ENCODE peak calls at places on chromosomes 13 and 19, in seven cellular contexts. One of them, this sample, is unnamed.

GRCh38 chr13:93411281-93411680 is 184.7 kb downstream of the GPC6 start:
- DNase-seq in neuronal stem cell: no peak
- DNase-seq in A549: no peak
- DNase-seq in breast epithelium: no peak
- DNase-seq in H1: no peak
- DNase-seq in dorsolateral prefrontal cortex: no peak
- DNase-seq in heart right ventricle: no peak
- DNase-seq in this sample: no peak

GRCh38 chr19:50568321-50569022 is at the start of gene LRRC4B:
- DNase-seq in neuronal stem cell: no peak
- DNase-seq in A549: no peak
- DNase-seq in breast epithelium: no peak
- DNase-seq in H1: peak; percentile 77
- DNase-seq in dorsolateral prefrontal cortex: peak; percentile 68
- DNase-seq in heart right ventricle: no peak
- DNase-seq in this sample: no peak

GRCh38 chr13:33761744-33762143 is 56.2 kb upstream of the RFC3 start:
- DNase-seq in neuronal stem cell: no peak
- DNase-seq in A549: peak; percentile 26
- DNase-seq in breast epithelium: no peak
- DNase-seq in H1: no peak
- DNase-seq in dorsolateral prefrontal cortex: no peak
- DNase-seq in heart right ventricle: no peak
- DNase-seq in this sample: no peak

GRCh38 chr13:113883921-113884804 is 20.3 kb upstream of the GAS6 start:
- DNase-seq in neuronal stem cell: no peak
- DNase-seq in A549: no peak
- DNase-seq in breast epithelium: no peak
- DNase-seq in H1: no peak
- DNase-seq in dorsolateral prefrontal cortex: no peak
- DNase-seq in heart right ventricle: no peak
- DNase-seq in this sample: no peak

GRCh38 chr13:102236830-102237621 is 164.8 kb downstream of the FGF14 start:
- DNase-seq in neuronal stem cell: no peak
- DNase-seq in A549: no peak
- DNase-seq in breast epithelium: no peak
- DNase-seq in H1: no peak
- DNase-seq in dorsolateral prefrontal cortex: peak; percentile 5
- DNase-seq in heart right ventricle: no peak
- DNase-seq in this sample: no peak

GRCh38 chr13:50228527-50228926 is 213.3 kb downstream of the KCNRG start:
- DNase-seq in neuronal stem cell: no peak
- DNase-seq in A549: no peak
- DNase-seq in breast epithelium: no peak
- DNase-seq in H1: no peak
- DNase-seq in dorsolateral prefrontal cortex: no peak
- DNase-seq in heart right ventricle: no peak
- DNase-seq in this sample: no peak

GRCh38 chr19:58182577-58182988 is 278 bp upstream of the ZNF274 start:
- DNase-seq in neuronal stem cell: no peak
- DNase-seq in A549: no peak
- DNase-seq in breast epithelium: no peak
- DNase-seq in H1: no peak
- DNase-seq in dorsolateral prefrontal cortex: no peak
- DNase-seq in heart right ventricle: no peak
- DNase-seq in this sample: no peak

GRCh38 chr19:16019691-16020448 is 56.4 kb upstream of the TPM4 start:
- DNase-seq in neuronal stem cell: no peak
- DNase-seq in A549: no peak
- DNase-seq in breast epithelium: no peak
- DNase-seq in H1: no peak
- DNase-seq in dorsolateral prefrontal cortex: no peak
- DNase-seq in heart right ventricle: no peak
- DNase-seq in this sample: no peak

DNA sequence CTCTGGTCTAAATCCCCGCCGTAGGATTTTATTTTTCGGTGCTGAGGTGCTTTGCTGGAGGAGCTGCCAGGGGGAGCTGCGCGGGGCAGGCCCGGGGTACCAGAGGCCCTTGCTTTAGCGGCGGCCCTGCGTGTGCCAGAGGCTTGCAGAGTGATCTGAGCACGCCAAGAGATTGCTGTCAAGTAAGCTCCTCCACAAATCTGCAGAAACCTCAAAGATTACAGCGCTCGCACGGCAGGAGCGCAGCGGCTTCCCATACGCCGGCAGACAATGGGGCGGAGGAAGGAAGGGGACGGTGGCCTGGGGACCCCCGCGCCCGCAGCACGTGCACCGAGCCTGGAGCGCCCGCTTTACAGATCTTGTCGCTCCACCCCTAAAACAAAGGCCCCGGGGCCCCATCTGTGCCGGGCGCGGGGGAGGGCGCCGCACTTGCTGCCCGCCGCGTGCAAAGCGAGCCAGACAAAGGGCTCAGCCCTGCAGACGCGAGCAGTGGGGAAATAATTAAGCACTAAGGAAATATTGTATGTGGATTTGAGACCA is 9.1 kb upstream of the C19orf12 start:
- DNase-seq in neuronal stem cell: peak; percentile 30
- DNase-seq in A549: no peak
- DNase-seq in breast epithelium: no peak
- DNase-seq in H1: peak; percentile 73
- DNase-seq in dorsolateral prefrontal cortex: peak; percentile 22
- DNase-seq in heart right ventricle: no peak
- DNase-seq in this sample: no peak
- H3K4me3 ChIP-seq in neuronal stem cell: no peak overlapping the region
- H3K4me3 ChIP-seq in A549: no peak overlapping the region
- H3K4me3 ChIP-seq in breast epithelium: peak overlapping the region; percentile 45
- H3K4me3 ChIP-seq in H1: peak overlapping the region; percentile 21
- H3K4me3 ChIP-seq in dorsolateral prefrontal cortex: peak overlapping the region; percentile 68
- H3K4me3 ChIP-seq in heart right ventricle: peak overlapping the region; percentile 47
- H3K4me3 ChIP-seq in this sample: peak overlapping the region; percentile 19

DNA sequence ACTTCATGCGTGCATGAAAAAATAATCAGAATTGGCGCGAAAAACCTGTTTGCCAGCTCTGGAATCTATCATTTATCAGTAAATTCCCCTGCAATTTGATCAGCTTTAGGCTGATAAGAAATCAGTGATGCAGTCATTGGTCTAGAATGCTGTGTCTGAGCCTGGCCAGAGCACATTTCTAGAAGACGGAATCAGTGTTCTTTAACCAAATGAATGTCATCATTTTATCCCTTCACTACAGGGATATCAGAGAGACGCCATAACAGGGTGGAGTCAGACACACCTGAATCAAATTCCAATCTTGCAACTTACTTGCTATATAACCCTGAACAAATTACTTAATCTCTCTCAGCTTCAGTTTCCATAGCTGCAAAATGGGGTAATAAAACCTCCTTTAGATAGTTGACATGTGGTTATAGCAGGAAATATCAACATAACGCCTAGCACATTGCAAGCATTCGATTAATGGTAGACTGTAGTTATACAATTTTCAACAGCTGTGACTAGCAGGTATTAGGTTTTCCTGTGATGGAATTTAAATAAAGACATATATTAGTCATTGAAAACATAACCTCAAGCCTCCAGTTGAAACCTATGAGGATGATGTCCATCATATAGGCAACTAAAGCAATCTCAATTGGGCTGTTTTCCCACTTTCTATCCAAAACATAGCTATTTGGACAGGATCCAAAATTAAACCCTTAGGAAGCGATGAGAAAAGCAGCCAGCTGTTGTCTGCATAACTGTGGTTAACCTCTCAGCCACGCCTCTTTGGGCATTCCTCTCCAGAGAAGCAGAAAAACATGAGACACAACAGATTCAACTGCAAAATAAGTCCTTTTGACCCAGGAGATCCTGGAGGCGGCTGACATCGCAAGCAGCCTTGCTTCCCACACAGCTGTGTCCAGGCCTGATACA is 51.6 kb upstream of the UBL3 start:
- DNase-seq in neuronal stem cell: no peak
- DNase-seq in A549: peak; percentile 41
- DNase-seq in breast epithelium: no peak
- DNase-seq in H1: no peak
- DNase-seq in dorsolateral prefrontal cortex: no peak
- DNase-seq in heart right ventricle: no peak
- DNase-seq in this sample: no peak
- H3K4me3 ChIP-seq in neuronal stem cell: no peak overlapping the region
- H3K4me3 ChIP-seq in A549: no peak overlapping the region
- H3K4me3 ChIP-seq in breast epithelium: peak overlapping the region; percentile 11
- H3K4me3 ChIP-seq in H1: no peak overlapping the region
- H3K4me3 ChIP-seq in dorsolateral prefrontal cortex: peak overlapping the region; percentile 10
- H3K4me3 ChIP-seq in heart right ventricle: no peak overlapping the region
- H3K4me3 ChIP-seq in this sample: no peak overlapping the region

GRCh38 chr19:4969772-4970531 is 1.0 kb downstream of the KDM4B start:
- DNase-seq in neuronal stem cell: peak; percentile 21
- DNase-seq in A549: no peak
- DNase-seq in breast epithelium: no peak
- DNase-seq in H1: peak; percentile 65
- DNase-seq in dorsolateral prefrontal cortex: no peak
- DNase-seq in heart right ventricle: no peak
- DNase-seq in this sample: no peak

GRCh38 chr19:4968462-4969291 is at the start of gene KDM4B:
- DNase-seq in neuronal stem cell: peak; percentile 100
- DNase-seq in A549: peak; percentile 99
- DNase-seq in breast epithelium: peak; percentile 99
- DNase-seq in H1: peak; percentile 98
- DNase-seq in dorsolateral prefrontal cortex: peak; percentile 99
- DNase-seq in heart right ventricle: peak; percentile 99
- DNase-seq in this sample: peak; percentile 100

GRCh38 chr19:4969292-4969771 is 419 bp downstream of the KDM4B start:
- DNase-seq in neuronal stem cell: no peak
- DNase-seq in A549: no peak
- DNase-seq in breast epithelium: no peak
- DNase-seq in H1: no peak
- DNase-seq in dorsolateral prefrontal cortex: no peak
- DNase-seq in heart right ventricle: no peak
- DNase-seq in this sample: no peak

GRCh38 chr19:4966591-4966990 is 2.3 kb upstream of the KDM4B start:
- DNase-seq in neuronal stem cell: no peak
- DNase-seq in A549: no peak
- DNase-seq in breast epithelium: no peak
- DNase-seq in H1: no peak
- DNase-seq in dorsolateral prefrontal cortex: no peak
- DNase-seq in heart right ventricle: no peak
- DNase-seq in this sample: no peak

GRCh38 chr19:4967738-4968461 is 1.0 kb upstream of the KDM4B start:
- DNase-seq in neuronal stem cell: no peak
- DNase-seq in A549: no peak
- DNase-seq in breast epithelium: no peak
- DNase-seq in H1: no peak
- DNase-seq in dorsolateral prefrontal cortex: no peak
- DNase-seq in heart right ventricle: no peak
- DNase-seq in this sample: no peak
- H3K4me3 ChIP-seq in neuronal stem cell: peak overlapping the region; percentile 68
- H3K4me3 ChIP-seq in A549: peak overlapping the region; percentile 38
- H3K4me3 ChIP-seq in breast epithelium: peak overlapping the region; percentile 78
- H3K4me3 ChIP-seq in H1: peak overlapping the region; percentile 36
- H3K4me3 ChIP-seq in dorsolateral prefrontal cortex: peak overlapping the region; percentile 59
- H3K4me3 ChIP-seq in heart right ventricle: peak overlapping the region; percentile 47
- H3K4me3 ChIP-seq in this sample: peak overlapping the region; percentile 30

DNA sequence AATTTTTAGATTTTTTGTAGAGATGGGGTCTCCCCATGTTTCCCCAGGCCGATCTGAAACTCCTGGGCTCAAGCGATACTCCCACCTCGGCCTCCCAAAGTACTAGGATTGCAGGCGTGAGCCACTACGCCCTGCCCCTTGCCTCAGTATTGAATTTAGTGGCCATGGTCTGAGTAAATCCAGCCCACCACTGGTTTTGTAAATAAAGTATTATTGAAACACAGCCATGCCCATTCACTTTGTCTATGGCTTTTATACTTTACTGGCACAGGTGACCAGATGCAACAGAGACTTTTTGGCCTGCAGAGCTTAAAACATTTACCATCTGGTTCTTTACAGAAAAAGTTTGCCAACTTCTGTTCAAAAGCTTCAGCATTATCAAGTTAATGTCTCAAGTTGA is 143.8 kb downstream of the PTPRS start:
- DNase-seq in neuronal stem cell: no peak
- DNase-seq in A549: no peak
- DNase-seq in breast epithelium: no peak
- DNase-seq in H1: no peak
- DNase-seq in dorsolateral prefrontal cortex: no peak
- DNase-seq in heart right ventricle: no peak
- DNase-seq in this sample: no peak
- H3K4me3 ChIP-seq in neuronal stem cell: no peak overlapping the region
- H3K4me3 ChIP-seq in A549: no peak overlapping the region
- H3K4me3 ChIP-seq in breast epithelium: no peak overlapping the region
- H3K4me3 ChIP-seq in H1: no peak overlapping the region
- H3K4me3 ChIP-seq in dorsolateral prefrontal cortex: no peak overlapping the region
- H3K4me3 ChIP-seq in heart right ventricle: no peak overlapping the region
- H3K4me3 ChIP-seq in this sample: no peak overlapping the region

DNA sequence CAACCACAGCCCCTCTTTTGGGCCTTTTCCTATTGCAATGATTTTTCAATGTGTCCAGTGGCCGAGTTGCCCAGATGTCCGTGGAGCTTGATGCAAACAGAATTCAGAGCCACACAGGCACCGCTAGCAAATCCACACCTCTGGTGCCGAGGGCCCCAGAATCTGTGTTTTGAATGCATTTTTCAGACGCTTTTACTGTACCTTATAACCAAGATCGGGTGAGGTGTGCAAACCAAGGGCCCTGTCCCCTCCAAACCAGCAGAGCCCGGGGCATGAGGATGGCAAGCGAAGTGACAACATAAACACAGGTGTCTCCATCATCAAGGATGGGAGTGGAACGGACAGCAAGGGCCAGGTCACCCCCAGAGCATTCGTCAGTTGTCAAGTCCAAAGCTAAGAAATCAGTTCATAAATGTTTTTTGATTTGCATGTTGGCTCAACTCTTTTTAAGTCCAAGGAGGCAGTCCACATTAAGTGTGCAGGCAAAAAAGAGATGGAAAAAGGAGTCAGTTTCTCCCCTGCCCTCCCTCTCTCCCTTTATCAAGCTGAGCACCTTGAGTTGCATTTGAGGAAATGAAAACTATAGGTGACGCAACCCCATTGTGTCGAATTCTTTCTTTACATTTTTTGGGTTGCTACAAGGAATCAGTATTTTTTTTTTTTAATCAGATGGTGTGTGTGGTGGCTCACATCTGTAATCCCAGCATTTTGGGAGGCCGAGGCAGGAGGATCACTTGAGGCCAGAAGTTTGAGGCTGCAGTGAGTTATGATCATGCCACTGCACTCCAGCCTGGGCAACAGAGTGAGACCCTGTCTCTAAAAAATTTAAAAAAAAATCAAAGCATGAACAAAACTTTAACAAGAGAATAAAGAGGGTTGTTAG is 2.9 kb downstream of the CCDC8 start:
- DNase-seq in neuronal stem cell: no peak
- DNase-seq in A549: no peak
- DNase-seq in breast epithelium: no peak
- DNase-seq in H1: no peak
- DNase-seq in dorsolateral prefrontal cortex: no peak
- DNase-seq in heart right ventricle: no peak
- DNase-seq in this sample: no peak
- H3K4me3 ChIP-seq in neuronal stem cell: no peak overlapping the region
- H3K4me3 ChIP-seq in A549: no peak overlapping the region
- H3K4me3 ChIP-seq in breast epithelium: peak overlapping the region; percentile 74
- H3K4me3 ChIP-seq in H1: no peak overlapping the region
- H3K4me3 ChIP-seq in dorsolateral prefrontal cortex: no peak overlapping the region
- H3K4me3 ChIP-seq in heart right ventricle: peak overlapping the region; percentile 56
- H3K4me3 ChIP-seq in this sample: no peak overlapping the region

GRCh38 chr13:20703785-20704458 is 423 bp downstream of the IL17D start:
- DNase-seq in neuronal stem cell: peak; percentile 67
- DNase-seq in A549: peak; percentile 70
- DNase-seq in breast epithelium: peak; percentile 69
- DNase-seq in H1: peak; percentile 83
- DNase-seq in dorsolateral prefrontal cortex: peak; percentile 58
- DNase-seq in heart right ventricle: peak; percentile 54
- DNase-seq in this sample: peak; percentile 91
- H3K4me3 ChIP-seq in neuronal stem cell: peak overlapping the region; percentile 82
- H3K4me3 ChIP-seq in A549: peak overlapping the region; percentile 63
- H3K4me3 ChIP-seq in breast epithelium: peak overlapping the region; percentile 80
- H3K4me3 ChIP-seq in H1: peak overlapping the region; percentile 34
- H3K4me3 ChIP-seq in dorsolateral prefrontal cortex: peak overlapping the region; percentile 85
- H3K4me3 ChIP-seq in heart right ventricle: peak overlapping the region; percentile 53
- H3K4me3 ChIP-seq in this sample: peak overlapping the region; percentile 87